ENCODE peak calls at places on chromosomes 2 and 18, in ten cellular contexts. W is SJSA1; O is H4; I is NAMALWA; C is cardiac muscle cell; T is stimulated activated CD4-positive, alpha-beta T cell treated with anti-CD3 and anti-CD28 coated beads, TNF-alpha, amount 100 ng/mL, for 48 hours; J is NCI-H2081; Z is T-cell; P is osteocyte; U is NCI-H1417. B is an unnamed sample.

GRCh38 chr2:222869252-222869560 is 8.4 kb downstream of the ACSL3 start:
- DNase-seq in J (no peak), P (no peak), Z (no peak), W (no peak), I (no peak), U (no peak), T (no peak), O (no peak), C (no peak), B (no peak)

GRCh38 chr2:82968381-82968780 is 1490.7 kb downstream of the SUCLG1 start:
- DNase-seq in P (no peak), U (no peak), C (no peak), W (no peak), Z (no peak), O (no peak), J (no peak), T (no peak), I (no peak), B (peak; percentile 13)

GRCh38 chr18:56711706-56712445 is 60.7 kb downstream of the WDR7 start:
- DNase-seq in Z (no peak), T (no peak), O (no peak), C (no peak), I (no peak), W (no peak), U (peak; percentile 36), P (no peak), J (no peak), B (no peak)

GRCh38 chr2:231490801-231491200 is 26.5 kb upstream of the NCL start:
- DNase-seq in J (no peak), I (no peak), W (no peak), C (no peak), Z (no peak), T (no peak), O (no peak), U (no peak), P (no peak), B (no peak)

GRCh38 chr2:36653155-36653554 is 43.4 kb upstream of the VIT start:
- DNase-seq in C (no peak), J (no peak), I (no peak), Z (no peak), P (no peak), U (no peak), O (no peak), W (no peak), T (no peak), B (no peak)

GRCh38 chr2:239012936-239013669 is 165.2 kb downstream of the TWIST2 start:
- DNase-seq in J (no peak), T (no peak), P (no peak), I (no peak), C (no peak), U (no peak), O (no peak), Z (no peak), W (no peak), B (no peak)

GRCh38 chr2:240460243-240460630 is 24.8 kb downstream of the GPC1 start:
- DNase-seq in W (peak; percentile 39), C (no peak), O (no peak), Z (no peak), U (no peak), J (no peak), P (no peak), T (no peak), I (no peak), B (no peak)

GRCh38 chr2:26933638-26934334 is 36.7 kb upstream of the MAPRE3 start:
- DNase-seq in J (no peak), U (no peak), T (no peak), C (no peak), P (peak; percentile 72), O (no peak), W (no peak), I (no peak), Z (no peak), B (no peak)

GRCh38 chr2:241867776-241868420 is 1.6 kb upstream of the RTP5 start:
- DNase-seq in T (no peak), Z (peak; percentile 83), U (no peak), W (no peak), P (no peak), O (no peak), J (no peak), I (no peak), C (no peak), B (no peak)

GRCh38 chr2:101173707-101174295 is 22.6 kb upstream of the TBC1D8 start:
- DNase-seq in O (no peak), T (no peak), W (no peak), U (no peak), C (no peak), J (no peak), Z (no peak), I (peak; percentile 55), P (no peak), B (no peak)

GRCh38 chr2:104332733-104333132 is 521.2 kb upstream of the POU3F3 start:
- DNase-seq in O (peak; percentile 93), C (no peak), T (no peak), U (no peak), P (no peak), I (no peak), J (no peak), Z (no peak), W (no peak), B (peak; percentile 23)

GRCh38 chr18:10072659-10073309 is 159.0 kb downstream of the VAPA start:
- DNase-seq in T (no peak), J (no peak), P (no peak), W (no peak), I (no peak), O (peak; percentile 19), C (no peak), Z (no peak), U (no peak), B (peak; percentile 38)

GRCh38 chr2:169834401-169834800 is 7.1 kb downstream of the UBR3 start:
- DNase-seq in P (no peak), I (no peak), C (no peak), U (no peak), T (no peak), Z (no peak), O (no peak), J (no peak), W (no peak), B (no peak)

GRCh38 chr2:7356909-7357584 is 439.8 kb downstream of the RNF144A start:
- DNase-seq in T (no peak), I (no peak), U (no peak), W (no peak), C (no peak), Z (no peak), J (peak; percentile 42), O (no peak), P (no peak), B (no peak)

GRCh38 chr2:231527091-231527395 is 3.2 kb downstream of the NMUR1 start:
- DNase-seq in J (no peak), I (no peak), O (no peak), W (no peak), Z (no peak), P (no peak), C (no peak), U (no peak), T (no peak), B (no peak)

GRCh38 chr2:161171595-161171929 is 11.3 kb downstream of the TANK start:
- DNase-seq in Z (no peak), U (no peak), C (no peak), P (no peak), J (no peak), O (no peak), T (no peak), I (no peak), W (no peak), B (no peak)

GRCh38 chr18:60549338-60549960 is 176.9 kb upstream of the MC4R start:
- DNase-seq in O (peak; percentile 76), Z (no peak), C (peak; percentile 87), T (no peak), I (peak; percentile 79), J (peak; percentile 76), W (no peak), P (no peak), U (peak; percentile 83), B (peak; percentile 74)

GRCh38 chr18:58538604-58539386 is 90.1 kb downstream of the ALPK2 start:
- DNase-seq in O (no peak), C (no peak), P (no peak), W (no peak), I (no peak), U (no peak), T (no peak), J (no peak), Z (no peak), B (no peak)